ENCODE peak calls at places on chromosome 22, in four cellular contexts. P is GM23338, K is activated T-cell treated with anti-CD3 and anti-CD28 coated beads for 48 hours, U is T-cell. X is an unnamed sample.

GRCh38 chr22:23282089-23282501 is 101.8 kb downstream of the BCR start:
- DNase-seq in P (no peak), K (no peak), U (no peak), X (no peak)

GRCh38 chr22:44918166-44918924 is 91.5 kb downstream of the PHF21B start:
- DNase-seq in P (no peak), K (no peak), U (no peak), X (no peak)

GRCh38 chr22:31343235-31344191 is 2.6 kb downstream of the PATZ1 start:
- DNase-seq in P (peak), K (peak), U (no peak), X (peak)

GRCh38 chr22:39718921-39719320 is 148.4 kb downstream of the CACNA1I start:
- DNase-seq in P (no peak), K (no peak), U (no peak), X (no peak)

GRCh38 chr22:39281126-39281525 is 36.3 kb upstream of the PDGFB start:
- DNase-seq in P (no peak), K (no peak), U (no peak), X (no peak)

GRCh38 chr22:49740242-49740641 is 87.4 kb downstream of the BRD1 start:
- DNase-seq in P (no peak), K (no peak), U (no peak), X (no peak)

GRCh38 chr22:26610072-26610958 is 7.5 kb downstream of the CRYBB1 start:
- DNase-seq in P (no peak), K (peak), U (no peak), X (no peak)

GRCh38 chr22:49532831-49533802 is 294.6 kb downstream of the BRD1 start:
- DNase-seq in P (no peak), K (no peak), U (no peak), X (no peak)

GRCh38 chr22:35437038-35437437 is 37.1 kb downstream of the MCM5 start:
- DNase-seq in P (peak), K (peak), U (no peak), X (peak)

GRCh38 chr22:38172489-38173155 is 9.0 kb downstream of the PLA2G6 start:
- DNase-seq in P (no peak), K (no peak), U (peak), X (no peak)

GRCh38 chr22:41048791-41049717 is 43.3 kb upstream of the EP300 start:
- DNase-seq in P (peak), K (no peak), U (no peak), X (peak)

GRCh38 chr22:37163618-37164534 is 14.2 kb upstream of the IL2RB start:
- DNase-seq in P (no peak), K (peak), U (peak), X (no peak)